ENCODE peak calls at places on chromosomes 3 and 15, in seven cellular contexts. N is H9, H is psoas muscle, K is AG10803, Z is fibroblast of mammary gland, W is body of pancreas, O is ovary. F is an unnamed sample.

GRCh38 chr3:10570196-10570946 is 65.0 kb upstream of the ATP2B2 start:
- DNase-seq in Z (no peak), H (no peak), W (peak), O (no peak), K (no peak), N (no peak), F (no peak)

GRCh38 chr3:185900228-185900627 is 37.6 kb downstream of the TRA2B start:
- DNase-seq in O (no peak), H (no peak), N (no peak), W (peak), Z (peak), K (peak), F (no peak)

GRCh38 chr3:195259146-195259563 is 11.8 kb downstream of the XXYLT1 start:
- DNase-seq in K (peak), W (no peak), H (no peak), N (no peak), Z (peak), O (no peak), F (no peak)

GRCh38 chr3:103112273-103112672 is 677.5 kb downstream of the ZPLD1 start:
- DNase-seq in N (no peak), Z (no peak), W (no peak), O (no peak), H (no peak), K (no peak), F (no peak)

GRCh38 chr3:126693921-126694320 is 10.1 kb upstream of the CHCHD6 start:
- DNase-seq in W (no peak), H (no peak), K (no peak), Z (no peak), O (no peak), N (no peak), F (no peak)

GRCh38 chr3:146160964-146161724 is at the start of gene PLOD2:
- DNase-seq in K (peak), Z (peak), H (peak), W (peak), O (peak), N (peak), F (no peak)

GRCh38 chr3:47394140-47394855 is 13.5 kb downstream of the PTPN23 start:
- DNase-seq in O (no peak), Z (no peak), K (no peak), H (no peak), N (no peak), W (no peak), F (no peak)

GRCh38 chr3:71931930-71932329 is 147.0 kb upstream of the PROK2 start:
- DNase-seq in K (no peak), N (no peak), O (no peak), Z (no peak), H (no peak), W (no peak), F (no peak)

GRCh38 chr3:148466143-148466542 is 231.6 kb upstream of the AGTR1 start:
- DNase-seq in N (peak), H (no peak), Z (peak), W (no peak), O (no peak), K (peak), F (no peak)

GRCh38 chr3:62233065-62233464 is 140.3 kb downstream of the FEZF2 start:
- DNase-seq in N (peak), O (no peak), Z (no peak), H (no peak), W (no peak), K (no peak), F (no peak)

GRCh38 chr3:116034071-116034470 is 410.8 kb downstream of the GAP43 start:
- DNase-seq in H (no peak), O (no peak), N (no peak), W (no peak), K (no peak), Z (no peak), F (no peak)

GRCh38 chr3:183394150-183394549 is 34.3 kb downstream of the MCF2L2 start:
- DNase-seq in K (no peak), W (no peak), H (no peak), O (no peak), Z (no peak), N (no peak), F (no peak)

GRCh38 chr3:15941958-15942357 is 144.2 kb upstream of the ANKRD28 start:
- DNase-seq in N (no peak), K (peak), O (no peak), Z (no peak), H (no peak), W (no peak), F (no peak)

GRCh38 chr3:38611866-38612265 is 37.6 kb downstream of the SCN5A start:
- DNase-seq in Z (no peak), K (no peak), H (peak), N (no peak), W (peak), O (no peak), F (no peak)

GRCh38 chr3:49295489-49296058 is 18.5 kb upstream of the C3orf62 start:
- DNase-seq in K (peak), O (no peak), N (no peak), H (no peak), W (peak), Z (peak), F (no peak)

DNA sequence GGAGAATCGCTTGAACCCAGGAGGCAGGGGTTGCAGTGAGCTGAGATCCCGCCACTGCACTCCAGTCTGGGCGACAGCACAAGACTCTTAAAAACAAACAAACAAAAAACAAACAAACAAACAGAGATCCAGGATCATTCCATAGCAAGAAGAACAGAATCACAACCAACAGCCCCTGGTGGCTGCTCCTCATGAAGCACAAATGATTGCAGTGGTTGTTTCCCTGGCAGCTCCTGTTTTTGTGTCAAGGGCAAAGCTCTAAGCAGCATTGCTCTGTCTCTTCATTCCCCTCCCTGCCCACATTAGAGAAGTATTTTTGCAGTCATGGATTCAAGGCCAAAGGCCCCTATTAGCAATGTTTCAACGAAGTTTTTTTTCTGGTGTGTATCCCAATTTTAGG is 25.8 kb upstream of the BLM start:
- DNase-seq in W (no peak), H (no peak), K (peak), Z (no peak), O (no peak), N (no peak), F (no peak)
- TF ChIP-seq CTCF in W (no peak), H (no peak), K (peak), Z (peak), O (no peak), N (peak), F (no peak)

GRCh38 chr3:67094167-67094566 is 96.1 kb downstream of the KBTBD8 start:
- DNase-seq in H (no peak), W (no peak), Z (no peak), N (no peak), K (no peak), O (no peak), F (no peak)

GRCh38 chr3:67093315-67093714 is 95.2 kb downstream of the KBTBD8 start:
- DNase-seq in N (no peak), O (no peak), W (no peak), Z (no peak), K (peak), H (no peak), F (no peak)

GRCh38 chr3:67094769-67095168 is 96.7 kb downstream of the KBTBD8 start:
- DNase-seq in O (no peak), Z (peak), K (peak), N (no peak), H (no peak), W (peak), F (no peak)

GRCh38 chr3:67087788-67088187 is 89.7 kb downstream of the KBTBD8 start:
- DNase-seq in O (no peak), Z (no peak), N (no peak), W (no peak), K (no peak), H (no peak), F (no peak)

GRCh38 chr3:67090472-67090871 is 92.4 kb downstream of the KBTBD8 start:
- DNase-seq in Z (peak), K (peak), O (no peak), N (no peak), W (no peak), H (no peak), F (no peak)
- TF ChIP-seq CTCF in Z (no peak), K (no peak), O (no peak), N (no peak), W (no peak), H (no peak), F (no peak)

GRCh38 chr3:14678015-14678503 is 3.1 kb downstream of the C3orf20 start:
- DNase-seq in O (no peak), K (no peak), H (no peak), W (no peak), N (no peak), Z (no peak), F (no peak)
- TF ChIP-seq CTCF in O (no peak), K (no peak), H (no peak), W (peak), N (peak), Z (no peak), F (no peak)

GRCh38 chr3:52771702-52772101 is 962 bp upstream of the NEK4 start:
- DNase-seq in O (no peak), K (no peak), W (no peak), H (no peak), Z (no peak), N (no peak), F (no peak)

GRCh38 chr3:52773361-52774065 is 2.8 kb upstream of the NEK4 start:
- DNase-seq in Z (no peak), O (no peak), K (no peak), N (no peak), W (no peak), H (no peak), F (no peak)

GRCh38 chr3:52771334-52771681 is 568 bp upstream of the NEK4 start:
- DNase-seq in N (no peak), K (no peak), O (no peak), Z (no peak), W (no peak), H (no peak), F (no peak)

GRCh38 chr3:52769786-52770445 is 824 bp downstream of the NEK4 start:
- DNase-seq in W (no peak), Z (peak), H (no peak), O (no peak), N (no peak), K (no peak), F (no peak)

DNA sequence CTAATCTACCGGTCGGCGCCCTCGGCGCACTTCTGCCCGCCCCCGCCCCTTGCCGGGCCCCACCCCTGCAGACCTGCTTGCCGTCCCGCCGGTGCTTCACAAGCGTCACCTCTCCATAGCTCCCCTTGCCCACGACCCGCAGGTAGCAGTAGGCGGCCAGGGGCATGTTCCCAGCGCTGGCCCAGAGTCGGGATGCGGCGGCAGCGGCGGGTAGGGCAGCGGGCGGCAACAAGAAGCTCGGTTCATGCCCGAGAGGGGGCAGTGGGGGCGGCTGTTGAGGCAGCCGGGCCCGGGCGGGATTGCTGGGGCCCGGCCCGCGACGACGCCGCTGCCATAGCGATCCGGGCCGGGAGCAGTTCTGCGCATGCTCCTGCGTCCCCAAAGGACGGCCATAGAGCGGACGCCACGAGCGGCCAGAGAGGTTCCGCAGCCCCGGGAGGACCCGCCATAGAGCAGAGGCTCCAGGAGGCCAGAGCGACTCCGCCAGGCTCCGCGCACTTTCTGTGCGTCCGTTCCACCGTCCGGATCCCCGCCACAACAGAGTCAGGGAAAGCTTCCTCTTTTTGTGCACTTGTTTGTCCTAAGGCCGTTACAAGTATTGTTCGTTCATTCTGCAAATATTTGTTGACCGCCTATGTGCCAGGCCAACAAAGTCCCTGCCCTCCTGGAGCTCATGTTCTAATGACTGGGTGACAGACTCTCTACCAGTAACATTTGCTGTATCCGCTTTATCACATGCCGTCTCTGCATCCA is at the start of gene NEK4:
- DNase-seq in H (peak), K (peak), W (peak), Z (peak), N (peak), O (peak), F (peak)
- TF ChIP-seq CTCF in H (no peak), K (peak), W (no peak), Z (no peak), N (no peak), O (no peak), F (no peak)

F was measured in natural killer cell.